ENCODE peak calls at places on chromosomes 13 and 19, in six cellular contexts. One of them, this sample, is unnamed.
A peak's percentile ranks its signal among the peaks of the same experiment; 100 is the strongest.

GRCh38 chr13:95349267-95349666 is 48.0 kb upstream of the ABCC4 start:
- DNase-seq in T1000: no peak
- DNase-seq in stimulated activated CD8-positive, alpha-beta memory T cell treated with anti-CD3 and anti-CD28 coated beads, Interleukin-15, amount 100 ng/mL, for 24 hours: no peak
- DNase-seq in fibroblast of lung: peak; percentile 51
- DNase-seq in osteoblast: no peak
- DNase-seq in activated CD4-positive, alpha-beta T cell treated with anti-CD3 and anti-CD28 coated beads, Interleukin-2, amount 10 ng/mL, durations not matched to agents 24 days and 14 days: no peak
- DNase-seq in this sample: no peak

GRCh38 chr13:37599509-37599908 is 941 bp upstream of the POSTN start:
- DNase-seq in T1000: no peak
- DNase-seq in stimulated activated CD8-positive, alpha-beta memory T cell treated with anti-CD3 and anti-CD28 coated beads, Interleukin-15, amount 100 ng/mL, for 24 hours: no peak
- DNase-seq in fibroblast of lung: peak; percentile 18
- DNase-seq in osteoblast: no peak
- DNase-seq in activated CD4-positive, alpha-beta T cell treated with anti-CD3 and anti-CD28 coated beads, Interleukin-2, amount 10 ng/mL, durations not matched to agents 24 days and 14 days: no peak
- DNase-seq in this sample: no peak

GRCh38 chr13:48919750-48920149 is 56.0 kb upstream of the FNDC3A start:
- DNase-seq in T1000: no peak
- DNase-seq in stimulated activated CD8-positive, alpha-beta memory T cell treated with anti-CD3 and anti-CD28 coated beads, Interleukin-15, amount 100 ng/mL, for 24 hours: no peak
- DNase-seq in fibroblast of lung: no peak
- DNase-seq in osteoblast: no peak
- DNase-seq in activated CD4-positive, alpha-beta T cell treated with anti-CD3 and anti-CD28 coated beads, Interleukin-2, amount 10 ng/mL, durations not matched to agents 24 days and 14 days: no peak
- DNase-seq in this sample: no peak

GRCh38 chr13:48265217-48265815 is 32.3 kb downstream of the ITM2B start:
- DNase-seq in T1000: no peak
- DNase-seq in stimulated activated CD8-positive, alpha-beta memory T cell treated with anti-CD3 and anti-CD28 coated beads, Interleukin-15, amount 100 ng/mL, for 24 hours: no peak
- DNase-seq in fibroblast of lung: no peak
- DNase-seq in osteoblast: no peak
- DNase-seq in activated CD4-positive, alpha-beta T cell treated with anti-CD3 and anti-CD28 coated beads, Interleukin-2, amount 10 ng/mL, durations not matched to agents 24 days and 14 days: peak; percentile 73
- DNase-seq in this sample: no peak

GRCh38 chr19:54426291-54426918 is 11.1 kb downstream of the TTYH1 start:
- DNase-seq in T1000: no peak
- DNase-seq in stimulated activated CD8-positive, alpha-beta memory T cell treated with anti-CD3 and anti-CD28 coated beads, Interleukin-15, amount 100 ng/mL, for 24 hours: no peak
- DNase-seq in fibroblast of lung: no peak
- DNase-seq in osteoblast: peak; percentile 85
- DNase-seq in activated CD4-positive, alpha-beta T cell treated with anti-CD3 and anti-CD28 coated beads, Interleukin-2, amount 10 ng/mL, durations not matched to agents 24 days and 14 days: no peak
- DNase-seq in this sample: no peak

GRCh38 chr13:30577381-30577780 is 40.3 kb upstream of the USPL1 start:
- DNase-seq in T1000: peak; percentile 50
- DNase-seq in stimulated activated CD8-positive, alpha-beta memory T cell treated with anti-CD3 and anti-CD28 coated beads, Interleukin-15, amount 100 ng/mL, for 24 hours: no peak
- DNase-seq in fibroblast of lung: peak; percentile 98
- DNase-seq in osteoblast: peak; percentile 64
- DNase-seq in activated CD4-positive, alpha-beta T cell treated with anti-CD3 and anti-CD28 coated beads, Interleukin-2, amount 10 ng/mL, durations not matched to agents 24 days and 14 days: peak; percentile 76
- DNase-seq in this sample: no peak

GRCh38 chr19:39671739-39672363 is 16.1 kb downstream of the LGALS16 start:
- DNase-seq in T1000: no peak
- DNase-seq in stimulated activated CD8-positive, alpha-beta memory T cell treated with anti-CD3 and anti-CD28 coated beads, Interleukin-15, amount 100 ng/mL, for 24 hours: no peak
- DNase-seq in fibroblast of lung: peak; percentile 24
- DNase-seq in osteoblast: peak; percentile 6
- DNase-seq in activated CD4-positive, alpha-beta T cell treated with anti-CD3 and anti-CD28 coated beads, Interleukin-2, amount 10 ng/mL, durations not matched to agents 24 days and 14 days: peak; percentile 88
- DNase-seq in this sample: peak; percentile 4

GRCh38 chr13:108895220-108895704 is 265.9 kb downstream of the MYO16 start:
- DNase-seq in T1000: no peak
- DNase-seq in stimulated activated CD8-positive, alpha-beta memory T cell treated with anti-CD3 and anti-CD28 coated beads, Interleukin-15, amount 100 ng/mL, for 24 hours: no peak
- DNase-seq in fibroblast of lung: peak; percentile 41
- DNase-seq in osteoblast: peak; percentile 19
- DNase-seq in activated CD4-positive, alpha-beta T cell treated with anti-CD3 and anti-CD28 coated beads, Interleukin-2, amount 10 ng/mL, durations not matched to agents 24 days and 14 days: no peak
- DNase-seq in this sample: no peak

GRCh38 chr19:3801412-3802096 is 15.4 kb upstream of the MATK start:
- DNase-seq in T1000: no peak
- DNase-seq in stimulated activated CD8-positive, alpha-beta memory T cell treated with anti-CD3 and anti-CD28 coated beads, Interleukin-15, amount 100 ng/mL, for 24 hours: no peak
- DNase-seq in fibroblast of lung: peak; percentile 26
- DNase-seq in osteoblast: peak; percentile 53
- DNase-seq in activated CD4-positive, alpha-beta T cell treated with anti-CD3 and anti-CD28 coated beads, Interleukin-2, amount 10 ng/mL, durations not matched to agents 24 days and 14 days: peak; percentile 91
- DNase-seq in this sample: no peak

GRCh38 chr19:51082641-51083040 is at the start of gene KLK14:
- DNase-seq in T1000: no peak
- DNase-seq in stimulated activated CD8-positive, alpha-beta memory T cell treated with anti-CD3 and anti-CD28 coated beads, Interleukin-15, amount 100 ng/mL, for 24 hours: no peak
- DNase-seq in fibroblast of lung: no peak
- DNase-seq in osteoblast: peak; percentile 41
- DNase-seq in activated CD4-positive, alpha-beta T cell treated with anti-CD3 and anti-CD28 coated beads, Interleukin-2, amount 10 ng/mL, durations not matched to agents 24 days and 14 days: no peak
- DNase-seq in this sample: no peak

GRCh38 chr19:4609878-4610511 is 29.3 kb upstream of the TNFAIP8L1 start:
- DNase-seq in T1000: peak; percentile 3
- DNase-seq in stimulated activated CD8-positive, alpha-beta memory T cell treated with anti-CD3 and anti-CD28 coated beads, Interleukin-15, amount 100 ng/mL, for 24 hours: no peak
- DNase-seq in fibroblast of lung: no peak
- DNase-seq in osteoblast: peak; percentile 46
- DNase-seq in activated CD4-positive, alpha-beta T cell treated with anti-CD3 and anti-CD28 coated beads, Interleukin-2, amount 10 ng/mL, durations not matched to agents 24 days and 14 days: no peak
- DNase-seq in this sample: no peak

GRCh38 chr13:23509781-23510543 is 60.2 kb upstream of the TNFRSF19 start:
- DNase-seq in T1000: no peak
- DNase-seq in stimulated activated CD8-positive, alpha-beta memory T cell treated with anti-CD3 and anti-CD28 coated beads, Interleukin-15, amount 100 ng/mL, for 24 hours: no peak
- DNase-seq in fibroblast of lung: peak; percentile 97
- DNase-seq in osteoblast: no peak
- DNase-seq in activated CD4-positive, alpha-beta T cell treated with anti-CD3 and anti-CD28 coated beads, Interleukin-2, amount 10 ng/mL, durations not matched to agents 24 days and 14 days: no peak
- DNase-seq in this sample: no peak